ENCODE peak calls at places on chromosome 4, in four cellular contexts. E, B, I and X are unnamed samples.

GRCh38 chr4:65007841-65008439 is 598.7 kb upstream of the TECRL start:
- DNase-seq in E (no peak), B (peak), I (no peak), X (no peak)

GRCh38 chr4:102789317-102789717 is 28.5 kb upstream of the MANBA start:
- DNase-seq in E (no peak), B (no peak), I (no peak), X (no peak)

GRCh38 chr4:147207941-147208340 is 262.3 kb upstream of the TTC29 start:
- DNase-seq in E (no peak), B (no peak), I (no peak), X (no peak)

GRCh38 chr4:7165874-7166201 is 26.5 kb upstream of the SORCS2 start:
- DNase-seq in E (peak), B (no peak), I (no peak), X (no peak)

GRCh38 chr4:88911246-88912212 is 145.5 kb downstream of the FAM13A start:
- DNase-seq in E (no peak), B (no peak), I (no peak), X (no peak)

GRCh38 chr4:1990676-1991075 is 18.1 kb downstream of the NELFA start:
- DNase-seq in E (no peak), B (no peak), I (no peak), X (no peak)

GRCh38 chr4:186701273-186701672 is 22.4 kb downstream of the FAT1 start:
- DNase-seq in E (no peak), B (no peak), I (no peak), X (peak)

GRCh38 chr4:111506706-111507105 is 638.5 kb upstream of the FAM241A start:
- DNase-seq in E (no peak), B (no peak), I (no peak), X (no peak)

GRCh38 chr4:41963105-41963504 is 18.5 kb upstream of the DCAF4L1 start:
- DNase-seq in E (no peak), B (no peak), I (no peak), X (no peak)